ENCODE peak calls at places on chromosomes 1 and 21, in eight cellular contexts. P is PC-3; L is activated CD4-positive, alpha-beta T cell treated with anti-CD3 and anti-CD28 coated beads, Interleukin-2, amount 50 U/mL, for 48 hours; K is activated T-helper 9 cell treated with anti-CD3 and anti-CD28 coated beads, Interleukin-2, amount 50 U/mL, for 16 hours; W is AG08395; U is fibroblast of lung; G is nephron progenitor cell; O is left ventricle myocardium inferior. E is an unnamed sample.

GRCh38 chr1:52633291-52633754 is 355 bp downstream of the SHISAL2A start:
- DNase-seq in L (peak; percentile 44), G (peak; percentile 58), P (no peak), U (peak; percentile 12), O (no peak), K (peak; percentile 16), W (no peak), E (no peak)

GRCh38 chr1:117657031-117657430 is 51.2 kb downstream of the TENT5C start:
- DNase-seq in U (peak; percentile 90), P (peak; percentile 82), G (no peak), W (no peak), O (no peak), K (no peak), L (no peak), E (peak; percentile 33)

GRCh38 chr1:36100376-36100775 is 11.7 kb downstream of the ADPRS start:
- DNase-seq in P (no peak), W (no peak), U (no peak), O (peak; percentile 9), K (no peak), L (no peak), G (no peak), E (no peak)

GRCh38 chr1:25568090-25568833 is 24.9 kb downstream of the LDLRAP1 start:
- DNase-seq in G (peak; percentile 40), K (no peak), W (peak; percentile 73), U (peak; percentile 60), P (peak; percentile 96), L (no peak), O (no peak), E (peak; percentile 29)

GRCh38 chr1:67830928-67831596 is 2.2 kb downstream of the GNG12 start:
- DNase-seq in K (no peak), P (peak; percentile 29), L (no peak), W (no peak), G (no peak), U (no peak), O (no peak), E (peak; percentile 64)

GRCh38 chr1:39266792-39267191 is 62.3 kb downstream of the MACF1 start:
- DNase-seq in P (no peak), L (no peak), W (no peak), U (no peak), G (no peak), O (no peak), K (no peak), E (no peak)

GRCh38 chr1:87115317-87115885 is 201.0 kb downstream of the HS2ST1 start:
- DNase-seq in P (peak; percentile 85), G (no peak), L (no peak), W (peak; percentile 93), U (peak; percentile 94), K (no peak), O (no peak), E (no peak)

GRCh38 chr1:229093546-229094336 is 177.2 kb upstream of the RAB4A start:
- DNase-seq in L (no peak), U (no peak), G (no peak), P (peak; percentile 92), O (no peak), W (no peak), K (no peak), E (no peak)

GRCh38 chr1:8137406-8138244 is 111.5 kb upstream of the ERRFI1 start:
- DNase-seq in O (no peak), W (peak; percentile 91), L (no peak), G (peak; percentile 18), P (peak; percentile 78), U (peak; percentile 99), K (no peak), E (peak; percentile 97)

GRCh38 chr1:165114022-165114888 is 242.3 kb downstream of the LMX1A start:
- DNase-seq in P (peak; percentile 91), U (peak; percentile 22), L (peak; percentile 22), K (no peak), G (peak; percentile 72), W (peak; percentile 48), O (no peak), E (peak; percentile 48)

GRCh38 chr1:9718006-9718680 is 66.6 kb downstream of the PIK3CD start:
- DNase-seq in U (no peak), K (no peak), O (no peak), G (no peak), L (no peak), P (no peak), W (no peak), E (no peak)

GRCh38 chr21:26587621-26588260 is 14.7 kb upstream of the CYYR1 start:
- DNase-seq in P (peak; percentile 91), U (peak; percentile 70), L (no peak), G (no peak), O (no peak), W (peak; percentile 66), K (no peak), E (peak; percentile 86)

GRCh38 chr1:45843474-45843905 is 40.1 kb downstream of the MAST2 start:
- DNase-seq in W (peak; percentile 21), O (no peak), G (no peak), K (no peak), P (peak; percentile 22), L (no peak), U (peak; percentile 61), E (peak; percentile 54)

GRCh38 chr1:152886758-152887409 is 8.8 kb downstream of the SMCP start:
- DNase-seq in K (no peak), L (no peak), O (no peak), G (no peak), P (no peak), U (no peak), W (no peak), E (no peak)

GRCh38 chr1:78864175-78864574 is 142.4 kb downstream of the ADGRL4 start:
- DNase-seq in K (no peak), L (no peak), G (no peak), P (no peak), O (no peak), W (no peak), U (no peak), E (no peak)

GRCh38 chr21:46459356-46460112 is 843 bp downstream of the DIP2A start:
- DNase-seq in G (peak; percentile 32), K (no peak), L (peak; percentile 18), U (peak; percentile 49), W (peak; percentile 56), P (peak; percentile 49), O (peak; percentile 47), E (peak; percentile 42)

GRCh38 chr1:221768444-221769066 is 26.7 kb upstream of the DUSP10 start:
- DNase-seq in W (no peak), G (no peak), P (no peak), K (no peak), O (no peak), U (no peak), L (no peak), E (peak; percentile 32)

GRCh38 chr1:236753554-236753953 is 41.5 kb upstream of the MTR start:
- DNase-seq in O (no peak), L (no peak), P (peak; percentile 54), G (no peak), K (no peak), W (peak; percentile 18), U (peak; percentile 6), E (no peak)

GRCh38 chr1:116921937-116922336 is 12.2 kb downstream of the PTGFRN start:
- DNase-seq in U (no peak), K (no peak), O (no peak), W (no peak), P (no peak), G (no peak), L (no peak), E (no peak)

GRCh38 chr1:117171900-117172501 is 38.7 kb downstream of the VTCN1 start:
- DNase-seq in K (no peak), W (no peak), G (no peak), L (no peak), O (peak; percentile 35), U (peak; percentile 95), P (no peak), E (no peak)

GRCh38 chr21:31078216-31078615 is 39.9 kb upstream of the KRTAP19-8 start:
- DNase-seq in U (no peak), P (no peak), W (no peak), K (no peak), L (no peak), G (no peak), O (no peak), E (no peak)